ENCODE peak calls at places on chromosomes 11 and 22, in eight cellular contexts. L is tibial nerve, H is hepatocyte, I is A549, O is HCT116, T is ovary, Z is transverse colon, D is heart right ventricle. R is an unnamed sample.

GRCh38 chr11:66727282-66727882 is 1.6 kb downstream of the SPTBN2 start:
- DNase-seq in T (peak), I (peak), O (no peak), D (no peak), H (peak), Z (peak), L (no peak), R (no peak)

GRCh38 chr11:60857378-60858232 is 1.9 kb upstream of the PTGDR2 start:
- DNase-seq in L (no peak), D (no peak), I (no peak), Z (no peak), O (no peak), H (no peak), T (no peak), R (no peak)

GRCh38 chr22:17974703-17975372 is 49.5 kb downstream of the MICAL3 start:
- DNase-seq in T (no peak), Z (no peak), O (no peak), D (no peak), H (no peak), I (no peak), L (no peak), R (no peak)

GRCh38 chr22:48827228-48827810 is 1000.4 kb downstream of the BRD1 start:
- DNase-seq in L (no peak), H (no peak), T (no peak), D (no peak), Z (no peak), O (no peak), I (no peak), R (no peak)

GRCh38 chr11:10674440-10674855 is 19.1 kb downstream of the IRAG1 start:
- DNase-seq in Z (no peak), L (peak), I (no peak), O (no peak), D (no peak), T (no peak), H (no peak), R (peak)

GRCh38 chr11:91742155-91742554 is 482.5 kb upstream of the FAT3 start:
- DNase-seq in L (no peak), I (no peak), O (no peak), H (no peak), T (no peak), D (no peak), Z (no peak), R (no peak)

GRCh38 chr22:36385491-36386350 is 2.0 kb downstream of the MYH9 start:
- DNase-seq in H (peak), I (no peak), Z (peak), D (no peak), T (no peak), L (no peak), O (no peak), R (peak)

GRCh38 chr22:36835903-36836302 is 19.1 kb upstream of the PVALB start:
- DNase-seq in H (no peak), O (no peak), D (no peak), L (no peak), T (no peak), I (no peak), Z (no peak), R (no peak)

GRCh38 chr11:65078151-65078550 is 5.7 kb downstream of the CDCA5 start:
- DNase-seq in O (peak), L (no peak), T (no peak), I (peak), H (peak), Z (peak), D (peak), R (no peak)

GRCh38 chr22:31272522-31273446 is 19.5 kb downstream of the PIK3IP1 start:
- DNase-seq in Z (peak), D (no peak), I (peak), O (peak), H (peak), L (no peak), T (no peak), R (peak)

GRCh38 chr11:19813158-19813879 is 100.7 kb downstream of the NAV2 start:
- DNase-seq in T (no peak), L (no peak), I (no peak), O (no peak), Z (no peak), H (no peak), D (peak), R (no peak)
- H3K27ac ChIP-seq in T (no peak), L (no peak), I (no peak), O (no peak), Z (no peak), H (no peak), D (peak), R (peak)

GRCh38 chr11:103659138-103659734 is 377.2 kb upstream of the DDI1 start:
- DNase-seq in L (no peak), T (no peak), O (peak), I (no peak), Z (no peak), H (no peak), D (no peak), R (no peak)
- TF ChIP-seq CTCF in L (no peak), T (no peak), O (peak), I (no peak), Z (no peak), H (no peak), D (no peak), R (no peak)

DNA sequence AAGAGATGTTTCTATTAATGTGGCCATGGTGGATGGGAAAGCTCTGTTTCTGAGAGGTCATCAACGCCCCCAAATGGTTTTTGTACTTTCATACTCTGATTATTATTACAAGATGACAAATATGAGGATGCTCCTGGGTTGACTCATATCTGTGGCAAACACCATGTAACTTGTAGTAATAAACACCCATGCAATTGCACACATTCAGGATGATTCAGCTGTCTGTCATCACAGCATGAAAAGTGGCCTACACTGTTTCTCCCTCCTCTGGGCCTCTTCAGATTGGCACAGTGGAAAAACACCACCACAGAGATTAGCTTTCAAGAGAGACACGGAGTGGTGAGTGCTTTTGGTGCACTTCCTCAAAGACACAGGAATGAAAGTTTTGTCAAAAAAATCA is 85.4 kb downstream of the MTNR1B start:
- DNase-seq in O (peak), I (peak), Z (no peak), L (no peak), T (no peak), D (no peak), H (peak), R (no peak)
- H3K27ac ChIP-seq in O (peak), I (peak), Z (no peak), L (no peak), T (no peak), D (no peak), H (peak), R (no peak)

DNA sequence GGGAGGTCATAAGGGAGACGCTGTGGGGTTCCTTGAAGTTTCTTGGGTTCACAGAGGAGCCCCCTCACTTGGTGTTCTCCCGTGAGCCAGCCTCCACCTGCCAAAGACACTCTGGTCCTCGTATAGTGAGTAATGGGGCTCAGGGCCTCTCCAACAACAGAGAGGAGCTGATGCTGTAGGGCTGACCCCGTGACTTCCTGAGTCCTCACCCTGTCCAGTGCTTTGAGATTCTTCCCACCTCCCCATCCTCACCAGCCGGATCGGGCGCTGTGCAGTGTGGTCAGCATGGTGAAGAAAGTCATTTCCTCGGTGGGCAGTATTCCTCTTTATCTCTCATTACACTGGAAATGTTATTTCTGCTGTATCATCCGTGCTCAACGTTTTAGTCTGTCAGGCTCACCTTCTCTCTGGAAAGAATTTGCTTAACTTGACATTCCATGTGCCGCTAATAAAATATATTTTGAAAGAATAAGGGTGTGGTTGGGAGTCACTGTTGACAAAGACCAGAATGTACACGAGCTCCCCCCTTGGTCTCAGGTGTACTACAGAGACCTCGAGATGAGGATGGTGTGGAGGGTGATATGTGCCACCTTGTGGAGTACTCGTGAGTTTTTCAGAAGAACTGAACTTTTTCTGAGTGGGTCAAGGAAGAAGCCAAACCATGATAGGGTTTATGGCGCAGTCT is 25.7 kb upstream of the SCGB1A1 start:
- DNase-seq in L (no peak), Z (no peak), I (peak), T (peak), O (peak), D (no peak), H (peak), R (no peak)
- TF ChIP-seq CTCF in L (no peak), Z (no peak), I (peak), T (no peak), O (peak), D (no peak), H (peak), R (no peak)

GRCh38 chr11:72330131-72330727 is 86.3 kb upstream of the PHOX2A start:
- DNase-seq in O (no peak), D (no peak), Z (no peak), L (no peak), T (no peak), H (no peak), I (no peak), R (no peak)

GRCh38 chr11:72328366-72329224 is 84.6 kb upstream of the PHOX2A start:
- DNase-seq in L (no peak), O (no peak), H (no peak), D (no peak), I (no peak), T (no peak), Z (no peak), R (no peak)

GRCh38 chr11:72333657-72334056 is 89.7 kb upstream of the PHOX2A start:
- DNase-seq in L (no peak), H (peak), D (no peak), T (no peak), O (no peak), I (no peak), Z (no peak), R (no peak)

GRCh38 chr11:72334651-72335050 is 90.7 kb upstream of the PHOX2A start:
- DNase-seq in H (no peak), Z (no peak), L (no peak), D (no peak), I (no peak), O (no peak), T (no peak), R (no peak)

DNA sequence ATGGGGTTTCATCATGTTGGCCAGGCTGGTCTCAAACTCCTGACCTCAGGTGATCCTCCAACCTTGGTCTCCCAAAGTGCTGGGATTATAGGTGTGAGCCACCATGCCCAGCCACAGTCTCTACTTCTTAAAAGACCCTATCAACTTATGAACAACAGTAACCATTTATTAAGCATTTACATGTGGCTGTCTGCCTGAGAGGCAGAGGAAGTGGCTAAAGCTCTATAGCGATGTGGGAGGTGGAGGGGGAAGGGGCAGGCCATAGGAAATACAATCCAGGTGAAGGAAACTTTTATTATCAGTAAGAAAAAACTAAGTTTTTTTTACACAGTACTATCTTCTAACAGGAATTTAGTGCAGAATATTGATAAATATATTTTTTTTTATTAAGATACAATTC is 87.8 kb upstream of the PHOX2A start:
- DNase-seq in H (no peak), L (no peak), I (no peak), D (no peak), T (no peak), O (no peak), Z (no peak), R (no peak)
- H3K27ac ChIP-seq in H (no peak), L (no peak), I (no peak), D (no peak), T (no peak), O (no peak), Z (no peak), R (no peak)

GRCh38 chr22:27991586-27992293 is 72.7 kb upstream of the PITPNB start:
- DNase-seq in I (no peak), D (no peak), H (no peak), Z (no peak), O (no peak), T (no peak), L (no peak), R (peak)
- TF ChIP-seq CTCF in I (no peak), D (no peak), H (no peak), Z (no peak), O (no peak), T (no peak), L (no peak), R (no peak)

R was measured in tibial artery.